ENCODE peak calls at places on chromosomes 13 and 19, in nine cellular contexts. K is activated T-helper 1 cell treated with anti-CD3 and anti-CD28 coated beads, Interleukin-2, amount 50 U/mL, for 16 hours; G is activated CD8-positive, alpha-beta memory T cell treated with anti-CD3 and anti-CD28 coated beads for 1 hour; S is fibroblast of mammary gland; X is left ventricle myocardium inferior; T is activated CD4-positive, CD25-positive, alpha-beta regulatory T cell; R is T-cell; D is stimulated activated CD8-positive, alpha-beta memory T cell treated with anti-CD3 and anti-CD28 coated beads, Interleukin-12 subunit alpha, Interleukin-12 subunit beta, amount 100 ng/mL, for 1 hour; Q is WTC11. Z is an unnamed sample.

GRCh38 chr13:85373322-85373721 is 425.9 kb downstream of the SLITRK6 start:
- DNase-seq in K (no peak), G (no peak), S (no peak), X (no peak), T (no peak), R (no peak), D (no peak), Q (no peak), Z (no peak)

GRCh38 chr19:2554856-2555255 is 78.9 kb downstream of the GADD45B start:
- DNase-seq in K (no peak), G (no peak), S (peak), X (peak), T (no peak), R (no peak), D (no peak), Q (no peak), Z (peak)

GRCh38 chr19:13463296-13463695 is 43.0 kb downstream of the CACNA1A start:
- DNase-seq in K (no peak), G (no peak), S (peak), X (no peak), T (no peak), R (no peak), D (no peak), Q (peak), Z (peak)

GRCh38 chr13:38766799-38767198 is 79.9 kb downstream of the FREM2 start:
- DNase-seq in K (no peak), G (no peak), S (no peak), X (no peak), T (no peak), R (no peak), D (no peak), Q (no peak), Z (no peak)

GRCh38 chr19:16591803-16592556 is 19.8 kb upstream of the SLC35E1 start:
- DNase-seq in K (no peak), G (no peak), S (no peak), X (no peak), T (no peak), R (no peak), D (no peak), Q (no peak), Z (peak)

GRCh38 chr13:73625562-73626339 is 508.5 kb downstream of the KLF12 start:
- DNase-seq in K (no peak), G (no peak), S (no peak), X (no peak), T (no peak), R (peak), D (peak), Q (no peak), Z (no peak)

GRCh38 chr13:101996906-101997408 is 404.9 kb downstream of the FGF14 start:
- DNase-seq in K (no peak), G (no peak), S (no peak), X (no peak), T (no peak), R (no peak), D (no peak), Q (no peak), Z (no peak)

GRCh38 chr19:3186377-3186688 is 603 bp downstream of the NCLN start:
- DNase-seq in K (no peak), G (no peak), S (peak), X (no peak), T (no peak), R (no peak), D (no peak), Q (no peak), Z (peak)

GRCh38 chr19:39065928-39066327 is 18.2 kb upstream of the ACP7 start:
- DNase-seq in K (no peak), G (no peak), S (no peak), X (no peak), T (no peak), R (no peak), D (no peak), Q (no peak), Z (no peak)

GRCh38 chr13:72258340-72258981 is 391.5 kb upstream of the DACH1 start:
- DNase-seq in K (no peak), G (no peak), S (no peak), X (no peak), T (no peak), R (no peak), D (no peak), Q (peak), Z (no peak)

GRCh38 chr19:35936738-35937268 is 629 bp downstream of the LRFN3 start:
- DNase-seq in K (no peak), G (no peak), S (no peak), X (no peak), T (no peak), R (no peak), D (no peak), Q (no peak), Z (peak)

GRCh38 chr13:91308299-91308698 is 39.2 kb upstream of the MIR17HG start:
- DNase-seq in K (no peak), G (no peak), S (no peak), X (no peak), T (no peak), R (no peak), D (no peak), Q (no peak), Z (peak)

GRCh38 chr19:44803442-44804428 is 5.2 kb upstream of the BCAM start:
- DNase-seq in K (no peak), G (no peak), S (no peak), X (no peak), T (no peak), R (no peak), D (no peak), Q (no peak), Z (no peak)

GRCh38 chr19:29841559-29842367 is 30.0 kb downstream of the CCNE1 start:
- DNase-seq in K (no peak), G (no peak), S (peak), X (no peak), T (no peak), R (no peak), D (no peak), Q (no peak), Z (peak)

GRCh38 chr13:33742321-33742720 is 75.6 kb upstream of the RFC3 start:
- DNase-seq in K (no peak), G (no peak), S (no peak), X (no peak), T (no peak), R (no peak), D (no peak), Q (no peak), Z (no peak)

GRCh38 chr13:93038187-93038586 is 188.4 kb upstream of the GPC6 start:
- DNase-seq in K (no peak), G (no peak), S (no peak), X (no peak), T (no peak), R (no peak), D (no peak), Q (no peak), Z (no peak)

GRCh38 chr19:41501854-41502253 is 58.9 kb downstream of the ERICH4 start:
- DNase-seq in K (no peak), G (no peak), S (no peak), X (no peak), T (no peak), R (no peak), D (no peak), Q (no peak), Z (no peak)

GRCh38 chr19:41226053-41226873 is 7.2 kb downstream of the AXL start:
- DNase-seq in K (no peak), G (no peak), S (peak), X (peak), T (no peak), R (peak), D (peak), Q (peak), Z (peak)

GRCh38 chr19:10501971-10502523 is 1.1 kb downstream of the KEAP1 start:
- DNase-seq in K (no peak), G (no peak), S (no peak), X (peak), T (peak), R (no peak), D (no peak), Q (peak), Z (peak)

GRCh38 chr19:46634045-46634655 is 1.9 kb downstream of the GNG8 start:
- DNase-seq in K (peak), G (peak), S (peak), X (peak), T (peak), R (peak), D (peak), Q (peak), Z (peak)

GRCh38 chr13:46855166-46855565 is 41.7 kb downstream of the HTR2A start:
- DNase-seq in K (no peak), G (no peak), S (no peak), X (no peak), T (no peak), R (no peak), D (no peak), Q (no peak), Z (no peak)

GRCh38 chr13:20375871-20376270 is 143.8 kb upstream of the GJB6 start:
- DNase-seq in K (no peak), G (no peak), S (no peak), X (no peak), T (no peak), R (no peak), D (no peak), Q (no peak), Z (no peak)

GRCh38 chr13:104943331-104943730 is 1592.1 kb downstream of the EFNB2 start:
- DNase-seq in K (no peak), G (no peak), S (no peak), X (no peak), T (no peak), R (no peak), D (no peak), Q (no peak), Z (no peak)

GRCh38 chr19:6318772-6319171 is 14.6 kb downstream of the ACER1 start:
- DNase-seq in K (no peak), G (no peak), S (peak), X (no peak), T (no peak), R (no peak), D (no peak), Q (no peak), Z (peak)

GRCh38 chr13:45238945-45239795 is 38.3 kb upstream of the KCTD4 start:
- DNase-seq in K (no peak), G (no peak), S (peak), X (no peak), T (no peak), R (no peak), D (no peak), Q (no peak), Z (peak)

GRCh38 chr13:114266241-114266640 is 15.2 kb upstream of the UPF3A start:
- DNase-seq in K (no peak), G (no peak), S (no peak), X (no peak), T (no peak), R (no peak), D (no peak), Q (no peak), Z (no peak)

GRCh38 chr19:23698711-23699520 is 11.9 kb upstream of the ZNF675 start:
- DNase-seq in K (no peak), G (no peak), S (no peak), X (no peak), T (no peak), R (no peak), D (no peak), Q (peak), Z (peak)

GRCh38 chr13:76888421-76888820 is 2.2 kb upstream of the KCTD12 start:
- DNase-seq in K (no peak), G (no peak), S (no peak), X (no peak), T (no peak), R (no peak), D (no peak), Q (no peak), Z (no peak)

GRCh38 chr19:45037393-45038169 is 1.3 kb upstream of the CLASRP start:
- DNase-seq in K (no peak), G (no peak), S (no peak), X (no peak), T (no peak), R (no peak), D (no peak), Q (no peak), Z (no peak)